ENCODE peak calls at places on chromosomes 5 and 9, in five cellular contexts. One of them, this sample, is unnamed.

GRCh38 chr9:109232449-109232848 is 65.4 kb upstream of the FRRS1L start:
- DNase-seq in head of caudate nucleus: peak
- DNase-seq in NCI-H2081: peak
- DNase-seq in GM03348: peak
- DNase-seq in CD4-positive, alpha-beta memory T cell: no peak
- DNase-seq in this sample: no peak

GRCh38 chr5:53479045-53479655 is 1.3 kb upstream of the FST start:
- DNase-seq in NCI-H2081: no peak
- DNase-seq in GM03348: peak
- DNase-seq in CD4-positive, alpha-beta memory T cell: peak
- DNase-seq in head of caudate nucleus: no peak
- DNase-seq in this sample: no peak

GRCh38 chr5:169100735-169101075 is 200.2 kb downstream of the SLIT3 start:
- DNase-seq in NCI-H2081: no peak
- DNase-seq in head of caudate nucleus: no peak
- DNase-seq in GM03348: peak
- DNase-seq in CD4-positive, alpha-beta memory T cell: no peak
- DNase-seq in this sample: no peak

GRCh38 chr9:126009047-126009446 is 261.9 kb downstream of the PBX3 start:
- DNase-seq in CD4-positive, alpha-beta memory T cell: no peak
- DNase-seq in GM03348: no peak
- DNase-seq in head of caudate nucleus: no peak
- DNase-seq in NCI-H2081: no peak
- DNase-seq in this sample: peak

GRCh38 chr9:96674914-96675538 is 19.9 kb upstream of the PRXL2C start:
- DNase-seq in NCI-H2081: no peak
- DNase-seq in CD4-positive, alpha-beta memory T cell: no peak
- DNase-seq in GM03348: peak
- DNase-seq in head of caudate nucleus: no peak
- DNase-seq in this sample: no peak

GRCh38 chr5:61263561-61264272 is 68.3 kb upstream of the ZSWIM6 start:
- DNase-seq in head of caudate nucleus: no peak
- DNase-seq in NCI-H2081: no peak
- DNase-seq in CD4-positive, alpha-beta memory T cell: no peak
- DNase-seq in GM03348: no peak
- DNase-seq in this sample: no peak

GRCh38 chr9:93712896-93713295 is 136.5 kb downstream of the PHF2 start:
- DNase-seq in head of caudate nucleus: no peak
- DNase-seq in NCI-H2081: no peak
- DNase-seq in CD4-positive, alpha-beta memory T cell: no peak
- DNase-seq in GM03348: no peak
- DNase-seq in this sample: no peak

GRCh38 chr9:24518545-24518944 is 27.2 kb downstream of the IZUMO3 start:
- DNase-seq in NCI-H2081: no peak
- DNase-seq in head of caudate nucleus: no peak
- DNase-seq in GM03348: no peak
- DNase-seq in CD4-positive, alpha-beta memory T cell: no peak
- DNase-seq in this sample: no peak

GRCh38 chr5:120293796-120294195 is 170.3 kb upstream of the PRR16 start:
- DNase-seq in NCI-H2081: no peak
- DNase-seq in CD4-positive, alpha-beta memory T cell: no peak
- DNase-seq in GM03348: peak
- DNase-seq in head of caudate nucleus: no peak
- DNase-seq in this sample: no peak

GRCh38 chr5:139388198-139388821 is 1.4 kb downstream of the MZB1 start:
- DNase-seq in CD4-positive, alpha-beta memory T cell: no peak
- DNase-seq in GM03348: peak
- DNase-seq in head of caudate nucleus: no peak
- DNase-seq in NCI-H2081: no peak
- DNase-seq in this sample: peak

GRCh38 chr9:97237951-97238851 is 69.3 kb upstream of the CCDC180 start:
- DNase-seq in CD4-positive, alpha-beta memory T cell: peak
- DNase-seq in head of caudate nucleus: peak
- DNase-seq in GM03348: peak
- DNase-seq in NCI-H2081: peak
- DNase-seq in this sample: peak

GRCh38 chr5:169115725-169116124 is 185.2 kb downstream of the SLIT3 start:
- DNase-seq in GM03348: no peak
- DNase-seq in CD4-positive, alpha-beta memory T cell: no peak
- DNase-seq in NCI-H2081: no peak
- DNase-seq in head of caudate nucleus: no peak
- DNase-seq in this sample: no peak

GRCh38 chr5:169116961-169117461 is 183.9 kb downstream of the SLIT3 start:
- DNase-seq in GM03348: no peak
- DNase-seq in NCI-H2081: no peak
- DNase-seq in head of caudate nucleus: no peak
- DNase-seq in CD4-positive, alpha-beta memory T cell: no peak
- DNase-seq in this sample: peak

GRCh38 chr9:99720455-99721050 is 101.1 kb upstream of the NR4A3 start:
- DNase-seq in GM03348: no peak
- DNase-seq in NCI-H2081: no peak
- DNase-seq in head of caudate nucleus: no peak
- DNase-seq in CD4-positive, alpha-beta memory T cell: peak
- DNase-seq in this sample: peak

GRCh38 chr9:79054500-79054899 is 517.3 kb upstream of the TLE4 start:
- DNase-seq in CD4-positive, alpha-beta memory T cell: no peak
- DNase-seq in NCI-H2081: no peak
- DNase-seq in GM03348: peak
- DNase-seq in head of caudate nucleus: no peak
- DNase-seq in this sample: no peak